ENCODE peak calls at places on chromosomes 1 and 21, in six cellular contexts. U is lower lobe of right lung, B is left lung, P is heart left ventricle, W is A549, Q is aorta. S is an unnamed sample.
A peak's percentile ranks its signal among the peaks of the same experiment; 100 is the strongest.

GRCh38 chr1:158035976-158036583 is 42.6 kb downstream of the KIRREL1 start:
- DNase-seq in Q (no peak), W (peak; percentile 72), B (no peak), U (no peak), P (no peak), S (no peak)

GRCh38 chr1:115277276-115277675 is 60.8 kb downstream of the NGF start:
- DNase-seq in B (no peak), W (peak; percentile 9), U (no peak), P (no peak), Q (no peak), S (no peak)

GRCh38 chr1:43452789-43453441 is 816 bp downstream of the HYI start:
- DNase-seq in U (no peak), W (peak; percentile 32), P (peak; percentile 56), B (no peak), Q (peak; percentile 75), S (no peak)

GRCh38 chr1:18749569-18749968 is 109.9 kb downstream of the TAS1R2 start:
- DNase-seq in Q (no peak), P (no peak), U (no peak), B (no peak), W (no peak), S (no peak)

GRCh38 chr1:100721502-100722205 is 2.1 kb downstream of the VCAM1 start:
- DNase-seq in Q (peak; percentile 43), U (no peak), W (no peak), B (no peak), P (no peak), S (no peak)

GRCh38 chr1:235952950-235953615 is 86.4 kb upstream of the LYST start:
- DNase-seq in U (no peak), Q (no peak), W (no peak), P (no peak), B (no peak), S (no peak)

GRCh38 chr1:168281603-168282002 is 926 bp downstream of the TBX19 start:
- DNase-seq in W (no peak), U (no peak), Q (no peak), P (no peak), B (no peak), S (no peak)

GRCh38 chr1:155309423-155310021 is 856 bp downstream of the FDPS start:
- DNase-seq in B (peak; percentile 88), W (peak; percentile 33), Q (no peak), P (peak; percentile 68), U (peak; percentile 73), S (no peak)

GRCh38 chr1:27574871-27575831 is 28.8 kb downstream of the AHDC1 start:
- DNase-seq in Q (peak; percentile 90), B (peak; percentile 89), U (peak; percentile 86), P (peak; percentile 92), W (peak; percentile 65), S (no peak)

GRCh38 chr1:160293020-160293968 is 8.4 kb upstream of the PEX19 start:
- DNase-seq in Q (no peak), U (no peak), P (no peak), B (no peak), W (no peak), S (no peak)

GRCh38 chr21:35226302-35226701 is 177.2 kb upstream of the RUNX1 start:
- DNase-seq in B (no peak), W (no peak), U (no peak), Q (no peak), P (no peak), S (no peak)

GRCh38 chr21:45450741-45451740 is 46.1 kb downstream of the COL18A1 start:
- DNase-seq in U (no peak), B (peak; percentile 65), W (no peak), Q (peak; percentile 38), P (peak; percentile 64), S (no peak)

GRCh38 chr1:78441921-78442320 is 48.9 kb upstream of the PTGFR start:
- DNase-seq in P (no peak), Q (no peak), B (no peak), U (no peak), W (no peak), S (no peak)

GRCh38 chr1:19010995-19011696 is 54.7 kb upstream of the IFFO2 start:
- DNase-seq in Q (peak; percentile 93), U (peak; percentile 81), W (peak; percentile 96), P (no peak), B (no peak), S (peak; percentile 90)

GRCh38 chr1:180675586-180675985 is 43.8 kb downstream of the XPR1 start:
- DNase-seq in U (no peak), W (no peak), P (no peak), Q (no peak), B (no peak), S (no peak)

DNA sequence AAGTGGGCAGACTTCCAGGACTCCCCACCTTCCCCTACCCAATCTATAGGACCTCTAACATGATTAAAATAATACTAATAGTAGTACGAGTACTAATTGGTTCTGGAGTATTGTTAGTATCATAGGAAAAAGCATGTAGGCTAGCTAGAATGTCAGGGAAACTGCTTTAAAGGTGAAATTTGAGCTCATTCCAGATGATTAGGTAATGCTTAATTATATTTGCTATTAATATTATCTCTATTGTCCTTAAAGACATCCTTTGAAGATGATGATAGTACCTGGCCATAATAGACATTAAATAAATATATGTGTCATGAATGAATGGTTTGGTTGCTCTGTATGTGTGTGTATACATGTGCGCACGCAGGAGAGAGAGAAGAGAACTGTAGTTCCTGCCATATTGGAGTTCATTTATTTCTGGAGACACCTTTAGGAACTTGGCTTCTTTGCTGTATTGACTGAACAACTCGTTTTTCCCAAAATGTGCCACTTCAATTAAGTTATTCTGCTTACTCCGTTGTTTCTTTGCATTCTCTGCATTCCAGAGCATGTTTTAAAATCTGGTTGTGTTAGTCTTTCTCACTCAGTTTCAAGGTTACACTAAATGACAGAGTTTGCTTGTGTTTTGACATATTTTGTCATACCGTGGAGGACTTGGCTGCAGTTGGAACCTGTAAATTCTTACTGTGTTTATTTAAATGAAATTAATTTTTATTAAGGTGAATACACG is 117.1 kb downstream of the OSBPL9 start:
- DNase-seq in P (no peak), W (no peak), Q (no peak), B (no peak), U (no peak), S (no peak)
- H3K4me1 ChIP-seq in P (peaks cover 21% of the 10 kb centered on the region), W (peaks cover 76% of the 10 kb centered on the region), Q (peaks cover 6% of the 10 kb centered on the region), B (peaks cover 41% of the 10 kb centered on the region), U (peaks cover 58% of the 10 kb centered on the region), S (peaks cover 32% of the 10 kb centered on the region)

GRCh38 chr1:156744786-156745419 is 4.0 kb upstream of the MRPL24 start:
- DNase-seq in U (peak; percentile 34), B (no peak), Q (no peak), P (peak; percentile 29), W (no peak), S (peak; percentile 37)

GRCh38 chr1:156743367-156744302 is 2.7 kb upstream of the MRPL24 start:
- DNase-seq in U (peak; percentile 37), P (peak; percentile 64), W (no peak), Q (no peak), B (no peak), S (peak; percentile 42)

GRCh38 chr1:156742801-156743200 is 1.9 kb upstream of the MRPL24 start:
- DNase-seq in W (no peak), Q (no peak), P (peak; percentile 8), B (no peak), U (peak; percentile 15), S (no peak)

GRCh38 chr1:156746381-156746715 is 5.1 kb downstream of the HDGF start:
- DNase-seq in U (no peak), B (no peak), Q (no peak), W (no peak), P (no peak), S (no peak)

DNA sequence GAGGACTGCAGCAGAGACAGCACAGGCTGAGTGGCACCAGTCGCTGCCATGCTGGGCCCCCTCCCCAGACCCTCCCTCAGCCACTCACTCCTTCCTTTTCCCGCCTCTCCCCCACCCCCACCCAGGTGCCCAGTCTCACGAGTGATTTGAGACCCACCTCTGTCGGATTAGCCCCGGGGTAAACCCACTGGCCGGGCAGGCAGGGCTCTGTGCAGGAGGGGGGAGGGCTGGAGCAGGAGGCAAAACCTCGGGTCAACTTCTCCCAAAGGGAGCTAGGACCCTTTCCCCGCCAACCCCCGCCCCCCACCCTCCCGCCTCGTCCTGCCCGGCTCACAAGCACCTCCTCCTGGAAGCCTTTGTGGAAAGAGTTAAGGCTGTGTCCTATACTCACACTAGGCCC is 3.5 kb upstream of the MRPL24 start:
- DNase-seq in B (no peak), P (peak; percentile 36), W (no peak), U (peak; percentile 34), Q (no peak), S (peak; percentile 38)
- H3K4me1 ChIP-seq in B (peaks cover 86% of the 10 kb centered on the region), P (peaks cover 30% of the 10 kb centered on the region), W (peaks cover 55% of the 10 kb centered on the region), U (peaks cover 62% of the 10 kb centered on the region), Q (no peaks in the 10 kb centered on the region), S (peaks cover 23% of the 10 kb centered on the region)

GRCh38 chr1:2583871-2584341 is 2.7 kb upstream of the PRXL2B start:
- DNase-seq in B (peak; percentile 84), U (peak; percentile 75), P (peak; percentile 62), W (peak; percentile 20), Q (peak; percentile 29), S (no peak)

GRCh38 chr1:2586154-2587070 is at the start of gene PRXL2B:
- DNase-seq in B (peak; percentile 100), Q (peak; percentile 100), U (peak; percentile 100), W (peak; percentile 97), P (peak; percentile 100), S (peak; percentile 98)

GRCh38 chr1:2584822-2585317 is 1.7 kb upstream of the PRXL2B start:
- DNase-seq in P (no peak), W (no peak), B (no peak), U (no peak), Q (peak; percentile 48), S (no peak)

GRCh38 chr1:2587071-2587859 is 688 bp downstream of the PRXL2B start:
- DNase-seq in P (no peak), U (no peak), Q (peak; percentile 69), W (peak; percentile 14), B (peak; percentile 89), S (no peak)

GRCh38 chr1:2585318-2586092 is 1.1 kb upstream of the PRXL2B start:
- DNase-seq in W (peak; percentile 27), Q (peak; percentile 83), U (peak; percentile 84), B (peak; percentile 87), P (peak; percentile 82), S (no peak)
- H3K4me1 ChIP-seq in W (peaks cover 12% of the 10 kb centered on the region), Q (no peaks in the 10 kb centered on the region), U (peaks cover 37% of the 10 kb centered on the region), B (peaks cover 59% of the 10 kb centered on the region), P (peaks cover 15% of the 10 kb centered on the region), S (no peaks in the 10 kb centered on the region)

GRCh38 chr1:203638076-203638475 is 11.4 kb downstream of the ATP2B4 start:
- DNase-seq in W (no peak), Q (no peak), U (no peak), B (no peak), P (no peak), S (no peak)

GRCh38 chr1:203643213-203644045 is 16.8 kb downstream of the ATP2B4 start:
- DNase-seq in B (no peak), P (no peak), W (no peak), Q (peak; percentile 57), U (no peak), S (no peak)

GRCh38 chr1:203640723-203641523 is 14.3 kb downstream of the ATP2B4 start:
- DNase-seq in Q (no peak), B (no peak), P (no peak), W (no peak), U (no peak), S (no peak)

GRCh38 chr1:203638914-203639313 is 12.3 kb downstream of the ATP2B4 start:
- DNase-seq in W (no peak), P (no peak), B (no peak), Q (no peak), U (no peak), S (no peak)

DNA sequence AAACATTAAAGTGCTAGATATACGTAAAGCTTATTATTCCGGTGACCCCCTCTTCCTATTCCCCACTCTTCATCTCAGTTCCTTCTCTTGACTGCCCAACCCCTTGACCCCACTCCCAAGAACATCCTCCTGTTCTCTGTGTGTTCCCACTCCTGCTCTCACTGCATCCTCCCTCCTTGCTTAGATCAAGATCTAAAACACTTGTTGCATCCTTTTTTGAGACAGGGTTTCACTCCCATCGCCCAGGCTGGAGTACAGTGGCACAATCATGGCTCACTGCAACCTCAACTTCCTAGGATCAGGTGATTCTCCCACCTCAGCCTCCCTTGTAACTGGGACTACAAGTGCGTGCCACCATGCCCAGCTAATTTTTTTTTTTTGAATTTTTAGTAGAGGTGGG is 13.5 kb downstream of the ATP2B4 start:
- DNase-seq in U (no peak), P (no peak), W (no peak), B (no peak), Q (no peak), S (no peak)
- H3K4me1 ChIP-seq in U (peaks cover 66% of the 10 kb centered on the region), P (peaks cover 67% of the 10 kb centered on the region), W (no peaks in the 10 kb centered on the region), B (peaks cover 78% of the 10 kb centered on the region), Q (peaks cover 11% of the 10 kb centered on the region), S (peaks cover 30% of the 10 kb centered on the region)

S was measured in RWPE2.